ENCODE peak calls at places on chromosomes 11 and 22, in six cellular contexts. T is stimulated activated CD8-positive, alpha-beta memory T cell treated with anti-CD3 and anti-CD28 coated beads, Interleukin-15, amount 100 ng/mL, for 1 hour; C is NK-92 treated with Interleukin-12 subunit alpha and Interleukin-12 subunit beta, amount 100 ng/mL, for 24 hours; I is HS-27A; J is GM19239; M is activated naive CD8-positive, alpha-beta T cell treated with anti-CD3 and anti-CD28 coated beads, Interleukin-2, amount 50 U/mL, for 24 hours. S is an unnamed sample.

GRCh38 chr11:65960824-65961266 is 689 bp upstream of the SART1 start:
- DNase-seq in T (no peak), C (no peak), I (no peak), J (no peak), M (no peak), S (no peak)

GRCh38 chr11:60343094-60343704 is 16.1 kb downstream of the MS4A6E start:
- DNase-seq in T (no peak), C (no peak), I (no peak), J (no peak), M (no peak), S (no peak)

GRCh38 chr11:15471028-15471708 is 356.4 kb downstream of the INSC start:
- DNase-seq in T (no peak), C (no peak), I (no peak), J (no peak), M (no peak), S (no peak)

GRCh38 chr11:35045219-35045819 is 93.7 kb upstream of the CD44 start:
- DNase-seq in T (peak; percentile 44), C (no peak), I (no peak), J (no peak), M (peak; percentile 46), S (no peak)

GRCh38 chr11:9180784-9181183 is 84.4 kb downstream of the DENND5A start:
- DNase-seq in T (no peak), C (no peak), I (no peak), J (no peak), M (no peak), S (no peak)

GRCh38 chr11:70650075-70650909 is 252.0 kb downstream of the CTTN start:
- DNase-seq in T (no peak), C (peak; percentile 8), I (peak; percentile 52), J (peak; percentile 55), M (peak; percentile 49), S (no peak)

GRCh38 chr22:25318081-25318823 is 98.8 kb downstream of the CRYBB2 start:
- DNase-seq in T (no peak), C (no peak), I (no peak), J (no peak), M (no peak), S (no peak)

GRCh38 chr22:19620742-19621371 is 93.4 kb upstream of the SEPTIN5 start:
- DNase-seq in T (no peak), C (no peak), I (no peak), J (no peak), M (no peak), S (no peak)

GRCh38 chr22:26606611-26607010 is 11.2 kb downstream of the CRYBB1 start:
- DNase-seq in T (no peak), C (no peak), I (peak; percentile 26), J (no peak), M (no peak), S (no peak)

GRCh38 chr11:65859812-65860277 is 388 bp upstream of the MUS81 start:
- DNase-seq in T (no peak), C (no peak), I (peak; percentile 72), J (no peak), M (peak; percentile 57), S (no peak)

GRCh38 chr11:72102631-72102945 is 509 bp downstream of the LAMTOR1 start:
- DNase-seq in T (no peak), C (no peak), I (no peak), J (no peak), M (no peak), S (no peak)

S was measured in occipital lobe.